ENCODE peak calls at places on chromosomes 13 and 19, in four cellular contexts. T is Peyer's patch, W is AG10803, Z is PC-9. U is an unnamed sample.

GRCh38 chr13:87903568-87903967 is 232.4 kb downstream of the SLITRK5 start:
- DNase-seq in W (no peak), T (no peak), Z (no peak), U (no peak)

GRCh38 chr19:30799854-30800755 is 427.9 kb downstream of the ZNF536 start:
- DNase-seq in T (no peak), Z (no peak), W (peak), U (peak)

GRCh38 chr13:42544246-42544915 is 29.6 kb upstream of the TNFSF11 start:
- DNase-seq in Z (no peak), T (no peak), W (peak), U (no peak)

GRCh38 chr19:13155472-13156284 is 5.5 kb downstream of the IER2 start:
- DNase-seq in T (peak), Z (peak), W (peak), U (peak)

GRCh38 chr13:113748101-113748861 is 10.7 kb upstream of the TMEM255B start:
- DNase-seq in Z (no peak), T (no peak), W (no peak), U (no peak)

GRCh38 chr19:6765738-6766356 is 1.4 kb downstream of the SH2D3A start:
- DNase-seq in T (peak), Z (peak), W (no peak), U (peak)

GRCh38 chr19:48627211-48627864 is 8.0 kb downstream of the SPHK2 start:
- DNase-seq in Z (peak), T (peak), W (no peak), U (peak)

GRCh38 chr13:33262997-33263396 is 22.6 kb downstream of the STARD13 start:
- DNase-seq in W (no peak), T (no peak), Z (no peak), U (no peak)

GRCh38 chr19:14248578-14249011 is 42.6 kb upstream of the ADGRL1 start:
- DNase-seq in W (peak), T (peak), Z (no peak), U (peak)

GRCh38 chr13:42378383-42378780 is 106.4 kb downstream of the AKAP11 start:
- DNase-seq in Z (no peak), W (no peak), T (no peak), U (no peak)

GRCh38 chr13:97490702-97491307 is 56.8 kb downstream of the RAP2A start:
- DNase-seq in T (no peak), Z (no peak), W (no peak), U (no peak)

GRCh38 chr13:110409581-110409992 is 102.5 kb downstream of the COL4A2 start:
- DNase-seq in W (no peak), T (no peak), Z (no peak), U (no peak)

GRCh38 chr19:35521124-35521743 is 6.9 kb downstream of the SBSN start:
- DNase-seq in T (no peak), W (no peak), Z (no peak), U (no peak)

DNA sequence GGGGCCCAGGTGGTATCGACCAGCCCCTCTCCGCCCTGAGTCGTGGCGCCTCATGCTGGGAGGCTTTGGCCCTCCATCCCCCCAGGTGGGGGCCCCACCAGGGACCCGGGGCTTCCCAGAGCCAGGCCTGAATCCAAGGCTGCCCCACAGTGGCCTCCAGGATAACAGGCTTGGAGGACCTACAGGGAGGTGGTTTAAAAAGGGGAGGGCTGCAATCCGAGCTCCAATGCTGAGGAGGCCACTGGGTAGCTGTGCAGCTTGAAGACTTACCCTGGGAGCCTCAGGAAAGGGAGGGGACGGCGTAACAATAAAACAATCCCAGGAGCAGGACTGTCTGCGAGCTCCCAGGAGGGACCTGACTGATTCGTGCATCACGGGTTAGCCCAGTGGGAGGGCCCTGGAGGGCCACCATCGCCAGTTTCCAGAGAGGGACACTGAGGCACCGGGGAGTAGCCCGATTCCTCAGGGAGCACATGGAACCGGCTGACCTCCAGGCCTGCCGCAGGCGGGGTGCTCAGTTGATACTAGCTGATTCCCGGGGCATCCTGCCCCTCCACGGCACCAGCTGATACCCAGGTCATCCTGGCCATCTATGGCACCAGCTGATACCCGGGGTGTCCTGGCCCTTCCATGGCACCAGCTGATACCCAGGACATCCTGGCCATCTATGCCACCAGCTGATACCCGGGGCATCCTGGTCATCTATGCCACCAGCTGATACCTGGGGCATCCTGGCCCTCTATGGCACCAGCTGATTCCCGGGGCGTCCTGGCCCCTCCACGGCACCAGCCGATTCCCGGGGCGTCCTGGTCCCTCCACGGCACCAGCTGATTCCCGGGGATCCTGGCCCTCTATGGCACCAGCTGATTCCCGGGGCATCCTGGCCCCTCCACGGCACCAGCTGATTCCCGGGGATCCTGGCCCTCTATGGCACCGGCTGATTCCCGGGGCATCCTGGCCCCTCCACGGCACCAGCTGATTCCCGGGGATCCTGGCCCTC is 3.7 kb upstream of the C2CD4C start:
- DNase-seq in Z (no peak), T (no peak), W (no peak), U (no peak)
- H3K4me3 ChIP-seq in Z (no peak), T (no peak), W (no peak), U (no peak)

DNA sequence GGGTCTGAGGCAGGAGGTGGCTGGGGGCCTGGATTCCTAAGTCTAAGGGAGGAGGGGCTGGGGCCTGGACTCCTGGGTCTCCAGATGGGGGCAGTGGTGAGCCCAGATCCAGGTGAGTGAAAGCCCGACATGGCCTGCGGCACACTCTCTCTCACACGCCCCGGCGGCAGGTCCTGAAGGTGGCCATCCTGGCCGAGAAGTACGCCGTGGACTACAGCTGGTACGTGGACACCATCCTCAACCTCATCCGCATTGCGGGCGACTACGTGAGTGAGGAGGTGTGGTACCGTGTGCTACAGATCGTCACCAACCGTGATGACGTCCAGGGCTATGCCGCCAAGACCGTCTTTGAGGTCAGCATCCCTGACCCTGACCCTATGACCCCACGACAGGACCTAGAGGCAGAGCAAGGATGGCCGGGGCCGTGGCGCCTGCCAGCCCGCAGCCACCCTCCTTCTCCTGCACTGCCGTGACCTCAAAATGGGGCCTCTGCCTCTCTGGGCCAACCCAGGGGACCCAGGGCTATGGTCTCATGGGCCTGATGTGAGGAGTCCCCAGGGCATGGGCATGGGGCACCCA is 13.2 kb downstream of the FUZ start:
- DNase-seq in Z (no peak), T (peak), W (no peak), U (no peak)
- TF ChIP-seq CTCF in Z (no peak), T (peak), W (no peak), U (no peak)

DNA sequence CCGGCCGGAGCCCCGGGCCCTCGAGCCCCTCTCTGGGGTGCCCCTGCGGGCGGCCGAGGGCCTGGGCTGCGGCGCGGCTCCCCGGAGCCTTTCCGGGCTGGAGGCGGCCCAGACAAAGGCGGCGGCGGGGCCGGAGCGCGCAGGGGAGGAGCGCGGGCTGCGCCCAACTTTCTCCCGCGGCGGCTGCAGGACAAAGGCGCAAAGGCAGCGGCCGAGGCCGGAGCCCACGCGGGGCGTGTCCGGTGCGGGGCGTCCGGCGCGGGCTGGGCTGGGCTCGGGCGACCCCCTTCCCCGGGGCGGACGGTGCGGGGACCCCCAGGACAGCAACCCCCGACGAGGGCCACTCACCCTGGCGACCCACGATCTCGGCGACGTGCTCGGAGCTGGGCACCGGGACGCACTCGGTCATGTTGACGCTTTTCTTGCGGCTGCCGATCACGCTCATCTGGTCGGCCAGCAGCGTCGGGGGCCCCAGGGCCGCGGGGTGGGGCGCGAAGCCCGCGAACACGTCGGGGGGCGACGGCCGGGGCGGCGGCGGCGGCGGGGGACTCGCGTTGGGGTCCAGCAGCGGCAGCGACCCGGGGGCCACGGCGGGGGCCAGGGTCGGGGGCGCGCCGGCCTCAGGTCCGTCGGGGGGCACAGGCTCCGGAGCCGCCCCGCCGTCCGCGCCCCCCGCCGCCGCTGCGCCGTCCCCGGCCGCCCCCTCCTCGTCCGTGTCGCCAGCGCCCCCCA is 843 bp downstream of the MEX3D start:
- DNase-seq in W (no peak), Z (no peak), T (no peak), U (peak)
- H3K4me3 ChIP-seq in W (peak), Z (peak), T (peak), U (peak)

GRCh38 chr19:41641879-41642485 is 15.1 kb upstream of the CEACAM4 start:
- DNase-seq in Z (peak), W (peak), T (peak), U (peak)

GRCh38 chr19:41649827-41650226 is 23.0 kb upstream of the CEACAM4 start:
- DNase-seq in W (no peak), Z (peak), T (no peak), U (no peak)

DNA sequence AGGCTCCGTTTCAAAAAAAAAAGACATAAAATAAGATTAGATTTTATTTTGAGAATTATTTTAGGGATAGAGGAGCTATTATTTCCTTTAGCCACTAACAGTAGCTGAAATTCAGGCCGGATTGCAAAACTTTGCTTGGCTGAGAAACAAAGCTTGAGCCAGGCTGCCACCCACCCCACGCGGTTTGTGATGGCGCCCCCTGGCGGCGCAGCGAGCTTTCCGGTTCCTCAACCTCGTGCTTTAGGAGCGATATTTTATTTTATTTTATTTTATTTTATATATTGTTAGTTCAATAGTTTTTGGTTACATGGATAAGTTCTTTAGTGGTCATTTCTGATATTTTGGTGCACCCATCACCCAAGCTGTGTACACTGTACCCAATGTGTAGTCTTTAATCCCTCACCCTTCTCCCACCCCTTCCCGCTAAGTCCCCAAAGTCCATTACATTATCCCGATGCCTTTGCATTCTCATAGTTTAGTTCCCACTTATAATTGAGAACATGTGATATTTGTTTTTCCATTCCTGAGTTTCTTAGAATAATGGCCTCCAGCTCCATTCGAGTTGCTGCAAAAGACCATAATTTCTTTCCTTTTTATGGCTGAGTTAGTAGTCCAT is 19.8 kb upstream of the CEACAM4 start:
- DNase-seq in T (no peak), W (peak), Z (no peak), U (peak)
- TF ChIP-seq CTCF in T (no peak), W (peak), Z (peak), U (no peak)

GRCh38 chr19:51810228-51810627 is 15.3 kb downstream of the FPR3 start:
- DNase-seq in T (no peak), Z (no peak), W (peak), U (peak)
- H3K4me3 ChIP-seq in T (no peak), Z (no peak), W (no peak), U (no peak)

GRCh38 chr13:48678316-48678715 is 24.6 kb downstream of the CYSLTR2 start:
- DNase-seq in Z (no peak), W (no peak), T (no peak), U (no peak)
- TF ChIP-seq CTCF in Z (no peak), W (no peak), T (no peak), U (no peak)

GRCh38 chr19:41327076-41327475 is 17.1 kb downstream of the CCDC97 start:
- DNase-seq in T (no peak), W (no peak), Z (no peak), U (no peak)
- H3K4me3 ChIP-seq in T (peak), W (no peak), Z (peak), U (no peak)

GRCh38 chr19:3061214-3062161 is 807 bp downstream of the TLE5 start:
- DNase-seq in T (peak), Z (no peak), W (peak), U (no peak)
- TF ChIP-seq CTCF in T (peak), Z (no peak), W (peak), U (peak)

GRCh38 chr19:47022140-47022536 is 2.5 kb downstream of the NPAS1 start:
- DNase-seq in T (no peak), W (no peak), Z (peak), U (no peak)

GRCh38 chr19:47021536-47022139 is 2.0 kb downstream of the NPAS1 start:
- DNase-seq in T (no peak), W (peak), Z (peak), U (no peak)

GRCh38 chr19:47024502-47024901 is 4.9 kb downstream of the NPAS1 start:
- DNase-seq in T (no peak), Z (peak), W (no peak), U (no peak)

GRCh38 chr19:47023448-47023794 is 3.8 kb downstream of the NPAS1 start:
- DNase-seq in T (no peak), Z (no peak), W (no peak), U (no peak)

DNA sequence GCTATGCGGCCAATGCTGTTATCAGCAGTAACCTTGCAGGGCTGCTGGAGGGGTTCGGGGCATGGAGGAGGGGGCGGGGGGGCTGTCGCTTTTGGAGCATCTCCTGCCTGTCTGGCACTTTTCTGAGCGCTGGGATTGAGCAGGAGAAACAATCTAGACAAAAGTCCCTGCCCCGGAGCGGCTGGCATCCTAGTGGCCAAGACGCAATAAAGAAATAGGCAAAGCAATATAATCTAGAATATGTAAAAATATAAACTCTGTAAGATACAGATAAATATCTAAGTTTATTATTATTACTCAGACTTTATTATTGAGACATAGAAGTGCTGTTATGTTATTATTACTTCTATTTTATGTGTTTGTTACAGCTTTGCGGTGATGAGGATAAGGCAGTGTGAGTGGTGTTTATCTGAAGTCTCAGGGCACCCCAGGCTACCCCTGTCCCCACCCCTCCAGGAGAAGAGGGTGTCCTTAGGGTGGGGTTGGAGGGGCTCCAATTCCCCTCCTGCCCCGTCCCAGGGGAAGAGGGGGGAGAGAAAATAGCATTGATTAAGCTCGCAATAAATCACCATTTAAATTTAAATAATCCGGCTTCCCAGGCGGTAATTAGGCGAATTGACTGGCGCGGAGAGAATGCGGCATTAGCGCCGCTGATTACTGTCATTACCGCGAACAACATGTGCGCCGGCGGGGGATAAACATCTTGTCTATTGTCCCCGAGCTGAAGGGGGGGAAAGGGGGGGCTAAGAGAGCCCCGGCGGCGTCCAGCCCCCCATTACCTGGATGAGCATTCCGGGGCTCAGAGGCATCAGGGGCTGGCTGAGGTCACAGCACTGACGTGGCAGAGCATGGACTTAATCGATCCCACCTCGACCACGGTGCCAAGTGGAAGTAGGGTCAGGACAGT is 3.2 kb downstream of the NPAS1 start:
- DNase-seq in W (no peak), Z (peak), T (no peak), U (no peak)
- H3K4me3 ChIP-seq in W (no peak), Z (no peak), T (no peak), U (no peak)